ENCODE peak calls at places on chromosomes 12 and 14, in five cellular contexts. I is spleen, L is heart left ventricle, C is aorta, V is ascending aorta. G is an unnamed sample.

GRCh38 chr12:103431950-103432349 is 63.8 kb downstream of the C12orf42 start:
- DNase-seq in I (no peak), C (no peak), L (no peak), V (no peak), G (no peak)

GRCh38 chr14:89240414-89240813 is 176.6 kb downstream of the FOXN3 start:
- DNase-seq in V (no peak), I (no peak), C (no peak), L (no peak), G (no peak)

GRCh38 chr14:96156804-96157760 is 47.6 kb upstream of the BDKRB2 start:
- DNase-seq in C (no peak), V (no peak), L (no peak), I (no peak), G (no peak)

GRCh38 chr14:68510201-68510600 is 282.7 kb downstream of the ZFP36L1 start:
- DNase-seq in I (no peak), C (peak; percentile 87), L (peak; percentile 64), V (peak; percentile 86), G (peak; percentile 54)

GRCh38 chr14:50943261-50943942 is 881 bp downstream of the PYGL start:
- DNase-seq in L (peak; percentile 30), V (peak; percentile 88), I (peak; percentile 80), C (peak; percentile 88), G (peak; percentile 72)

GRCh38 chr14:87955501-87955900 is 37.5 kb downstream of the GALC start:
- DNase-seq in C (no peak), V (no peak), I (no peak), L (no peak), G (no peak)

GRCh38 chr12:108090107-108090899 is 38.8 kb upstream of the WSCD2 start:
- DNase-seq in V (no peak), C (no peak), I (no peak), L (no peak), G (no peak)

GRCh38 chr14:41586237-41586636 is 20.4 kb upstream of the LRFN5 start:
- DNase-seq in L (no peak), V (no peak), I (no peak), C (no peak), G (no peak)

GRCh38 chr14:69263364-69263763 is 3.4 kb downstream of the GALNT16 start:
- DNase-seq in L (peak; percentile 60), I (no peak), V (peak; percentile 93), C (peak; percentile 88), G (peak; percentile 46)

GRCh38 chr12:43957732-43958131 is 121.9 kb downstream of the TMEM117 start:
- DNase-seq in I (no peak), V (no peak), L (peak; percentile 10), C (no peak), G (no peak)

GRCh38 chr12:132713123-132713522 is 2.5 kb downstream of the PGAM5 start:
- DNase-seq in V (no peak), L (no peak), C (no peak), I (no peak), G (no peak)

GRCh38 chr12:54259194-54260011 is 20.5 kb downstream of the CBX5 start:
- DNase-seq in I (peak; percentile 85), C (peak; percentile 89), L (peak; percentile 82), V (peak; percentile 89), G (peak; percentile 62)

GRCh38 chr12:57135939-57136338 is 7.7 kb downstream of the LRP1 start:
- DNase-seq in L (peak; percentile 82), C (peak; percentile 86), V (peak; percentile 84), I (peak; percentile 60), G (no peak)

GRCh38 chr14:104888489-104889373 is 23.7 kb downstream of the CEP170B start:
- DNase-seq in L (no peak), C (peak; percentile 66), V (peak; percentile 62), I (peak; percentile 67), G (peak; percentile 21)

GRCh38 chr14:103719766-103720165 is 4.2 kb downstream of the ZFYVE21 start:
- DNase-seq in I (no peak), L (no peak), V (no peak), C (no peak), G (no peak)

GRCh38 chr14:64979336-64980074 is 7.2 kb upstream of the FNTB start:
- DNase-seq in C (no peak), V (no peak), L (no peak), I (no peak), G (no peak)

GRCh38 chr12:75954076-75954475 is 77.5 kb downstream of the PHLDA1 start:
- DNase-seq in V (no peak), C (no peak), L (no peak), I (no peak), G (no peak)

GRCh38 chr12:52019123-52019770 is 12.5 kb downstream of the TAMALIN start:
- DNase-seq in L (no peak), C (no peak), V (no peak), I (no peak), G (no peak)

GRCh38 chr12:48750215-48750614 is 33.7 kb upstream of the CCNT1 start:
- DNase-seq in L (no peak), V (no peak), I (no peak), C (no peak), G (no peak)

GRCh38 chr14:32203928-32204357 is 874 bp upstream of the RNU6-8 start:
- DNase-seq in L (peak; percentile 16), V (no peak), I (peak; percentile 78), C (no peak), G (peak; percentile 48)

GRCh38 chr12:92735131-92735721 is 32.4 kb downstream of the PLEKHG7 start:
- DNase-seq in V (no peak), I (no peak), L (no peak), C (no peak), G (no peak)

GRCh38 chr14:28163261-28163660 is 603.3 kb upstream of the FOXG1 start:
- DNase-seq in I (no peak), L (no peak), V (no peak), C (no peak), G (no peak)

GRCh38 chr14:78697341-78697740 is 527.2 kb downstream of the NRXN3 start:
- DNase-seq in C (no peak), L (no peak), I (no peak), V (no peak), G (no peak)

GRCh38 chr14:50917449-50917848 is 26.8 kb downstream of the PYGL start:
- DNase-seq in L (no peak), I (no peak), C (no peak), V (no peak), G (no peak)

DNA sequence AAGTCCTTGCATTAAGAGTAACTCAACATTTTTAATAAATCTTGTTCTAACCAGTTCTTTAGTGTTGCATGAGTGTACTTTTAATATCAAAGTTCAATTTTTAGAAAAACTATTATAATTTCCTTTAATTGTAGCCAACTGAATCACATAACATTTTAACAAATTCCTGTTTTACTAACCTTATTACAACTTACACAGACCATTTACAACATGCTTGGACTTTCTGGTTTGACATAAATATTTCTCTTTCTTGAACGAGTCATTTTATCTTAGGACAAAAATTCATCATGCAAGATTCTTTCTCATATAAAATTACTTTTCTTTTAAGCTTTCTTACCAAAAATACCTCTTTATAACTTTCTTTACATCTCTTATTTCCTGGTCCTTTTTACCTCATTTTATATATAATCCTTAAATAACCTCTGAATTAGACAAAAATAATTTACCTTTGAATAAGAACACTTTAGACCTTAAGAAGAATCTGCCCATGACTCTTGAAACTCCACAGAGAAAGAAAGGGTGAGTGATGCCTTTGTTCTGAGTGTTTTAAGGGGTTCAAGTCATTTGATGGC is 3.9 kb downstream of the SLCO1A2 start:
- DNase-seq in C (no peak), L (no peak), I (no peak), V (no peak), G (no peak)
- H3K9me3 ChIP-seq in C (peaks cover 8% of the 10 kb centered on the region), L (peaks cover 13% of the 10 kb centered on the region), I (no peaks in the 10 kb centered on the region), V (peaks cover 16% of the 10 kb centered on the region), G (peaks cover 28% of the 10 kb centered on the region)

GRCh38 chr12:116881867-116882507 is 746 bp upstream of the HRK start:
- DNase-seq in C (no peak), L (no peak), I (peak; percentile 40), V (no peak), G (no peak)

GRCh38 chr12:116882742-116883141 is 1.5 kb upstream of the HRK start:
- DNase-seq in L (no peak), V (no peak), I (peak; percentile 44), C (no peak), G (no peak)

GRCh38 chr12:116887244-116887643 is 6.0 kb upstream of the HRK start:
- DNase-seq in I (no peak), C (no peak), V (no peak), L (no peak), G (no peak)

GRCh38 chr12:116887897-116888296 is 6.7 kb upstream of the HRK start:
- DNase-seq in C (no peak), L (no peak), V (no peak), I (no peak), G (no peak)

DNA sequence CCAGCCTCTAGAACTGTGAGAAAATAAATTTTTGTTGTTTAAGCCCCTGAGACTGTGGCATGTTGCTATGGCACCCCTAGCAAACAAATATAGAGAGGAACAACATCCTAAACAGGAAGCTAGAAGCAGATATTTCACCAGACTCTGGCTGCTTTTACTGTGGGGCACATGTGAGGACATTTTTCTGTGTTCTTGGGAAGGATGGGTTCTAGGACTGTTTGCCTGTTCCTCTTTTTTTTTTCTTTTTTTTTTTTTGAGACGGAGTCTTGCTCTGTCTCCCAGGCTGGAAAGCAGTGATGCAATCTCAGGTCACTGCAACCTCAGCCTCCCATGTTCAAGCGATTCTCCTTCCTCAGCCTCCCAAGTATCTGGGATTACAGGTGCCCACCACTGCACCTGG is 4.3 kb upstream of the HRK start:
- DNase-seq in C (no peak), I (no peak), L (no peak), V (no peak), G (no peak)
- H3K4me1 ChIP-seq in C (peaks cover 2% of the 10 kb centered on the region), I (peaks cover 28% of the 10 kb centered on the region), L (peaks cover 16% of the 10 kb centered on the region), V (peaks cover 7% of the 10 kb centered on the region), G (peaks cover 10% of the 10 kb centered on the region)

DNA sequence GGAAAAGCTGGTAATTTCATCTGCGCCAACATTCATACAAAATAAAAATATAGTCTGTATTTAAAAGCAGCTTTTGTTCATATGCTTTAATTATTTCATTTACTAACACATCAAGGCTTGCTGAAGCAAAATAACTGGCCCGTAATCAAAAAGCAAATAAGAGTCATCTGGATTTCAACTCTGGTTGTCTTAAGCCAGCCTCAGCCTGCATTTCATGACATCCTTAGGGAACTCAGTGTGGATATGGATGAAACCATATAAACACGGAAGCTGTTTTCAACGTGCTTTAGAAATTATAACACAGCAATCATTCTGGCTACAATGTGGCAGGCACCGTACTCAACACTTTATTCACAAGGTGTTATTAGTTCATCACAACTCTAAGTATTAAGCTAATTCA is 852 bp downstream of the COX16 start:
- DNase-seq in V (no peak), I (no peak), L (no peak), C (no peak), G (no peak)
- H3K9me3 ChIP-seq in V (no peaks in the 10 kb centered on the region), I (no peaks in the 10 kb centered on the region), L (no peaks in the 10 kb centered on the region), C (no peaks in the 10 kb centered on the region), G (no peaks in the 10 kb centered on the region)

DNA sequence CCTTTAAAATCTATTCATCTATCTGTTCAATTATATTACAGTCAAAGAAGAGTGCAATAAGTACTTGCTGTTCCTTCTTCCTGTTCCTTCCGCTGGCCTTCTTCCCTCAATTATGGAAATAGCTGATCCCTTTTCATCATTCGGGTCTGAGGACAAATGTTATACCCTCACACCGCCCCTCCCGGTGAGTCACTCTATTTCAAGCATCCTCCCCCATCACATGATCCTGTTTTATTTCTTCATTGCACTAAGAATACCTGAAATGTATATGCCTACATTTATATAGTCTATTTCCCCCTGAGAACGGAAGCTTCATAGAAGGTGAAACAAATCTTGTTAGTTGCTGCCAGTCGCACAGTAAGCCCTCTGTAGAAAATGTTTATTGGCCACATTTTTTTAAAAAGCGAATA is 2.5 kb downstream of the SLC38A1 start:
- DNase-seq in L (no peak), V (no peak), C (no peak), I (no peak), G (no peak)
- H3K4me1 ChIP-seq in L (peaks cover 41% of the 10 kb centered on the region), V (peaks cover 25% of the 10 kb centered on the region), C (no peaks in the 10 kb centered on the region), I (peaks cover 93% of the 10 kb centered on the region), G (peaks cover 16% of the 10 kb centered on the region)

GRCh38 chr14:106422066-106422465 is 895.7 kb downstream of the TMEM121 start:
- DNase-seq in C (no peak), I (no peak), V (no peak), L (no peak), G (no peak)
- H3K9me3 ChIP-seq in C (no peaks in the 10 kb centered on the region), I (no peaks in the 10 kb centered on the region), V (no peaks in the 10 kb centered on the region), L (no peaks in the 10 kb centered on the region), G (no peaks in the 10 kb centered on the region)